ENCODE peak calls at places on chromosomes 3 and 15, in four cellular contexts. X, O, K and J are unnamed samples.

GRCh38 chr15:90364251-90364650 is 12.2 kb downstream of the ZNF774 start:
- DNase-seq in X (no peak), O (no peak), K (peak), J (no peak)

GRCh38 chr3:112390783-112391641 is 58.1 kb downstream of the CD200 start:
- DNase-seq in X (peak), O (no peak), K (peak), J (no peak)

GRCh38 chr3:41327718-41328117 is 128.4 kb downstream of the CTNNB1 start:
- DNase-seq in X (no peak), O (no peak), K (peak), J (peak)

GRCh38 chr15:70799667-70800450 is 36.5 kb upstream of the UACA start:
- DNase-seq in X (no peak), O (no peak), K (peak), J (no peak)

GRCh38 chr3:168885028-168885427 is 778.5 kb downstream of the MECOM start:
- DNase-seq in X (no peak), O (peak), K (peak), J (peak)

GRCh38 chr15:27845535-27846369 is 253.4 kb downstream of the OCA2 start:
- DNase-seq in X (no peak), O (no peak), K (no peak), J (no peak)

GRCh38 chr3:25293736-25294135 is 134.3 kb upstream of the RARB start:
- DNase-seq in X (peak), O (peak), K (no peak), J (no peak)

GRCh38 chr15:34951993-34952392 is 17.5 kb downstream of the AQR start:
- DNase-seq in X (no peak), O (no peak), K (no peak), J (no peak)

GRCh38 chr3:187015903-187016638 is 85.7 kb downstream of the ST6GAL1 start:
- DNase-seq in X (no peak), O (no peak), K (no peak), J (no peak)

GRCh38 chr3:46490338-46491084 is 7.3 kb upstream of the RTP3 start:
- DNase-seq in X (no peak), O (no peak), K (peak), J (no peak)

GRCh38 chr3:107956991-107957467 is 133.8 kb downstream of the CD47 start:
- DNase-seq in X (no peak), O (no peak), K (no peak), J (no peak)

GRCh38 chr3:102460579-102460978 is 25.8 kb downstream of the ZPLD1 start:
- DNase-seq in X (no peak), O (no peak), K (peak), J (no peak)

GRCh38 chr3:102466001-102466400 is 31.2 kb downstream of the ZPLD1 start:
- DNase-seq in X (no peak), O (no peak), K (peak), J (no peak)

GRCh38 chr3:102464261-102464660 is 29.4 kb downstream of the ZPLD1 start:
- DNase-seq in X (no peak), O (no peak), K (no peak), J (no peak)
- H3K27ac ChIP-seq in X (no peak), O (no peak), K (no peak), J (no peak)

DNA sequence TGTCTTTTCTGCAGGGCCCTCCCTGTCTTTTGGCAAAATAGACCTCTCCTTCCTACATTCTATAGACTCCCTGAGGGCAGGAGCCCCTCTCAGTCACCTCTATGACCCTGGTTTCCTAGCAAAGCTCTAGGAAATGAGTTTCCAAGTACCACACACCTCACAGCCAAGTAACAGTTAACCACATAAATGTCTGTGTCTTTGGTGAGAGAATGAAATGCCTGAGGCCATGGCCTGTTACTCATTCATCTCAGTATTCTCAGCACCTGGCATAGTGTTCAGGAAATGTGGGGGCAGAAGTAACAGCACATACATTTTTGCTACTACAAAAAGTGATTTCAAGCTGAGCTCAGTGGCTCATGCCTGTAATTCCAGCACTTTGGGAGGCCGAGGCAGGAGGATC is 21.0 kb downstream of the RFT1 start:
- DNase-seq in X (no peak), O (no peak), K (peak), J (peak)
- H3K27ac ChIP-seq in X (no peak), O (no peak), K (peak), J (peak)

DNA sequence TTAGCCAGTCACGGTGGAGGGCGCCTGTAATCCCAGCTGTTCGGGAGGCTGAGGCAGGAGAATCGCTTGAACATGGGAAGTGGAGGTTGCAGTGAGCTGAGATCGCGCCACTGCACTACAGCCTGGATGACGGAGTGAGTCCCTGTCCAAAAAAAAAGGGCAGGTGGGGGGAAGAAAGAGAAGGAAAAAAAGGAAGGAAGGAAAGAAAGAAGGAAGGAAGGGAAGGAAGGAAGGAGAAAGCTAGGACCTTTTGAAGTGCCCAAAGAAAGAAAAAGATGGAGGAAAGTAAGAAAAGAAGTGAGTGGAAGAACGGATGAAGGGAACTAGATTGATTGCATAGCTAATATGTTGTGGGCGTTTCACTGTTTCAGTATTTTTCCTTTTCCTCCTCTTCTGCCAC is 41.9 kb downstream of the BHLHE40 start:
- DNase-seq in X (no peak), O (no peak), K (no peak), J (no peak)
- H3K27ac ChIP-seq in X (no peak), O (peak), K (peak), J (peak)

DNA sequence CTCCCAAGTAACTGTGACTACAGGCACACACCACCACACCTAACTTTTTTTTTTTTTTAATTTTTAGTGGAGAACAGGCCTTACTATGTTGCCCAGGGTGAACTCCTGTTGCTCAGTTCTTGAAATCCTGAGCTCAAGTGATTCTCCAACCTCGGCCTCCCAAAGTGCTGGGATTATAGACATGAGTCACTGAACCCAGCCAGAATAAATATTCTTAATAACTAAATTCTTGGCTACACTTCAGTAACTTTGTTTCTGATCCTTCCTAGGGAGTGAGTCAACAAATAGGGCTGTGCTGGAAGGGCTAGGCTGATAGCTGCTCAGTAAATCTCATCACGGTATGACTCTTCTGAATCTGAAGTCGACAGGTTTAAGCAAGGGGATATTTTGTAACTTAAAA is 56.6 kb downstream of the P3H2 start:
- DNase-seq in X (no peak), O (peak), K (peak), J (peak)
- H3K27ac ChIP-seq in X (no peak), O (peak), K (peak), J (peak)

GRCh38 chr3:17188378-17188777 is 303.6 kb downstream of the PLCL2 start:
- DNase-seq in X (no peak), O (no peak), K (no peak), J (no peak)

GRCh38 chr3:17192995-17193394 is 308.2 kb downstream of the PLCL2 start:
- DNase-seq in X (no peak), O (no peak), K (no peak), J (no peak)

GRCh38 chr3:17183951-17184550 is 299.3 kb downstream of the PLCL2 start:
- DNase-seq in X (no peak), O (peak), K (peak), J (no peak)

GRCh38 chr3:17190353-17191078 is 305.8 kb downstream of the PLCL2 start:
- DNase-seq in X (no peak), O (no peak), K (no peak), J (no peak)

DNA sequence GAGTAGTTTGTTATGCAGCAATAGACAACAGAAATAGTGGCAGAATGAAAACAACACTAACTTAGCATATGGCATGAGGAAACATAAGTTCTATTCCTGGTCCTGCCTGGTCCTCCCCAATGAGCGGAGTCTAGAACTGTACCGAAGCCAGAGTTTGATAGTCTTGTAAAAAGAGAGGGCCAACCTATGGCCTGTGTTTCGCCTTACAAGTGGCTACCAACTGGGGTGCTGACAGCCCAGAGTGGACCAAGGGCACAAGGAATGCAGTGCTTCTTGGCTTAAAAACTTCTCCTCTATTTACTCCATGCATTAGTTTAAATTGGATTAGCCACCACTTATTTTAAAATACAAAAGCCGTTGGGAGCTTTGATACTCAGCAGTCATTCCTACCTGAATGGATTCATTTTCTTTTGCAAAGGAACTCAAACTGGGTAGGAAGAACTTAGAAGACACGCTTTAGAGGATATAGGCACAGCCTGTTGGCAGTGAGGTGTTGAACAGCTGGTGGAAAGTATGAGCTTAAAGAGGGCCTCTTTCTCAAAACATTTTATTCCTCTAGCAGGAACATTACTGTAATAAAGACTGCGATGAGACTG is 302.9 kb downstream of the PLCL2 start:
- DNase-seq in X (no peak), O (no peak), K (no peak), J (no peak)
- H3K27ac ChIP-seq in X (no peak), O (no peak), K (no peak), J (no peak)

GRCh38 chr3:11655188-11655928 is 11.6 kb upstream of the VGLL4 start:
- DNase-seq in X (no peak), O (peak), K (peak), J (no peak)
- H3K27ac ChIP-seq in X (no peak), O (no peak), K (no peak), J (no peak)

GRCh38 chr15:78930577-78931388 is 14.1 kb downstream of the CTSH start:
- DNase-seq in X (no peak), O (peak), K (peak), J (peak)

GRCh38 chr15:78932216-78932808 is 12.5 kb downstream of the CTSH start:
- DNase-seq in X (no peak), O (no peak), K (no peak), J (no peak)

GRCh38 chr15:78929536-78930264 is 15.1 kb downstream of the CTSH start:
- DNase-seq in X (no peak), O (no peak), K (peak), J (no peak)

GRCh38 chr15:78933187-78934062 is 11.4 kb downstream of the CTSH start:
- DNase-seq in X (no peak), O (no peak), K (no peak), J (no peak)

GRCh38 chr15:78931439-78931981 is 13.3 kb downstream of the CTSH start:
- DNase-seq in X (no peak), O (no peak), K (no peak), J (no peak)
- H3K27ac ChIP-seq in X (no peak), O (peak), K (peak), J (peak)